ENCODE peak calls at places on chromosomes 12 and 14, in eight cellular contexts. E, T, S, L, U, C, F and D are unnamed samples. For H3K36me3, the result is how much of the 10 kb centered on the place peaks cover.

GRCh38 chr12:37672655-37673260 is 643.8 kb upstream of the ALG10B start:
- DNase-seq in E (no peak), T (no peak), S (peak), L (peak), U (no peak), C (no peak), F (no peak), D (no peak)

GRCh38 chr14:24232645-24233537 is at the start of gene GMPR2:
- DNase-seq in E (no peak), T (no peak), S (no peak), L (peak), U (no peak), C (no peak), F (peak), D (peak)

GRCh38 chr12:131437706-131438210 is 273.1 kb upstream of the SFSWAP start:
- DNase-seq in E (no peak), T (no peak), S (no peak), L (no peak), U (no peak), C (no peak), F (no peak), D (no peak)

GRCh38 chr12:52258335-52258901 is 16.0 kb upstream of the KRT86 start:
- DNase-seq in E (peak), T (no peak), S (no peak), L (peak), U (no peak), C (no peak), F (peak), D (peak)

GRCh38 chr12:115227137-115227615 is 543.2 kb upstream of the TBX3 start:
- DNase-seq in E (no peak), T (no peak), S (peak), L (peak), U (no peak), C (peak), F (no peak), D (peak)

GRCh38 chr12:68370006-68370590 is 37.9 kb upstream of the MDM1 start:
- DNase-seq in E (no peak), T (no peak), S (peak), L (no peak), U (no peak), C (no peak), F (no peak), D (no peak)

GRCh38 chr12:71085575-71085974 is 72.2 kb downstream of the TSPAN8 start:
- DNase-seq in E (no peak), T (no peak), S (peak), L (peak), U (no peak), C (no peak), F (no peak), D (no peak)

GRCh38 chr14:92780444-92780843 is 13.7 kb upstream of the GOLGA5 start:
- DNase-seq in E (no peak), T (no peak), S (peak), L (no peak), U (no peak), C (no peak), F (no peak), D (peak)

GRCh38 chr12:124335426-124336183 is 40.7 kb downstream of the RFLNA start:
- DNase-seq in E (no peak), T (no peak), S (no peak), L (no peak), U (no peak), C (no peak), F (no peak), D (no peak)
- H3K36me3 ChIP-seq in E (half or more), T (under half), S (half or more), L (half or more), U (under half), C (under half), F (under half), D (half or more)

GRCh38 chr12:49261726-49262125 is 3.2 kb upstream of the TUBA1C start:
- DNase-seq in E (no peak), T (no peak), S (no peak), L (peak), U (no peak), C (no peak), F (no peak), D (peak)

GRCh38 chr12:49260831-49261363 is 4.0 kb upstream of the TUBA1C start:
- DNase-seq in E (no peak), T (no peak), S (no peak), L (no peak), U (no peak), C (no peak), F (no peak), D (no peak)

GRCh38 chr12:49263400-49263763 is 1.5 kb upstream of the TUBA1C start:
- DNase-seq in E (no peak), T (no peak), S (no peak), L (no peak), U (no peak), C (no peak), F (no peak), D (no peak)

GRCh38 chr12:49264466-49264872 is 413 bp upstream of the TUBA1C start:
- DNase-seq in E (no peak), T (no peak), S (no peak), L (peak), U (peak), C (no peak), F (peak), D (peak)

GRCh38 chr12:49264873-49265792 is at the start of gene TUBA1C:
- DNase-seq in E (peak), T (peak), S (peak), L (peak), U (peak), C (peak), F (peak), D (peak)
- H3K36me3 ChIP-seq in E (under half), T (under half), S (under half), L (under half), U (under half), C (under half), F (under half), D (under half)

DNA sequence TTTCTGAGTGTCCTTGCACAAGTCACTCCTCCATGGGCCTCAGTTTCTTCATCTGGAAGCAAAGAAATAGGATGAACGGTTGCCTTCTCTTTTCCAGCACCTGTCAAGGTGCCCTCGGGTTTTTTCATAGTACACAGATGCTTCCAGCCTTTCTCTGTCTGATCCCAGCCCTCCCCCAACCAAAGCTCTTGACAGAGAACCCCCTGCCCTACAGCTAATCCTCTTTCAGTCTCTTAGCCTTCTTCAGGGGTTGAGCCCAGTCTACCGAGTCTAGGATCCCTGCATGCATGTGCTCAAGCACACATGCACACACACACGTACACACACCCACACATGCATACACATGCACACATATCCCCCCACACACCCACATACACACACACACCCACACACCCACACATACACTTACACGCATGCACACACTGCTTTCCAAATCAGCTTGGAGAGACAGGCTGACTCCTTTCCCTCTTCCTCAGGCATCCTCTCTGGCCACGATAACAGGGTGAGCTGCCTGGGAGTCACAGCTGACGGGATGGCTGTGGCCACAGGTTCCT is 4.7 kb downstream of the CDCA3 start:
- DNase-seq in E (no peak), T (no peak), S (no peak), L (no peak), U (no peak), C (no peak), F (no peak), D (no peak)
- H3K36me3 ChIP-seq in E (under half), T (under half), S (under half), L (under half), U (under half), C (under half), F (under half), D (half or more)

GRCh38 chr12:120139958-120140357 is 23.4 kb upstream of the RAB35 start:
- DNase-seq in E (no peak), T (no peak), S (peak), L (no peak), U (no peak), C (no peak), F (no peak), D (peak)
- H3K36me3 ChIP-seq in E (half or more), T (under half), S (half or more), L (half or more), U (under half), C (half or more), F (half or more), D (half or more)